ENCODE peak calls at places on chromosomes 5 and 9, in seven cellular contexts. One of them, this sample, is unnamed. For H3K4me1, the result is how much of the 10 kb centered on the place peaks cover.

GRCh38 chr5:93579561-93580386 is 1.2 kb downstream of the NR2F1-AS1 start:
- DNase-seq in mesenchymal stem cell: peak
- DNase-seq in K562: no peak
- DNase-seq in heart right ventricle: peak
- DNase-seq in CD8-positive, alpha-beta memory T cell: no peak
- DNase-seq in lower lobe of right lung: peak
- DNase-seq in tibial nerve: no peak
- DNase-seq in this sample: no peak

GRCh38 chr9:85514256-85514655 is 227.5 kb downstream of the AGTPBP1 start:
- DNase-seq in lower lobe of right lung: no peak
- DNase-seq in heart right ventricle: no peak
- DNase-seq in mesenchymal stem cell: no peak
- DNase-seq in tibial nerve: no peak
- DNase-seq in K562: no peak
- DNase-seq in CD8-positive, alpha-beta memory T cell: no peak
- DNase-seq in this sample: no peak

GRCh38 chr5:172479784-172480115 is 25.4 kb upstream of the SH3PXD2B start:
- DNase-seq in heart right ventricle: no peak
- DNase-seq in K562: no peak
- DNase-seq in tibial nerve: no peak
- DNase-seq in mesenchymal stem cell: no peak
- DNase-seq in CD8-positive, alpha-beta memory T cell: no peak
- DNase-seq in lower lobe of right lung: no peak
- DNase-seq in this sample: no peak

GRCh38 chr5:180130876-180131740 is 59.5 kb upstream of the RNF130 start:
- DNase-seq in lower lobe of right lung: no peak
- DNase-seq in heart right ventricle: no peak
- DNase-seq in mesenchymal stem cell: no peak
- DNase-seq in tibial nerve: no peak
- DNase-seq in CD8-positive, alpha-beta memory T cell: no peak
- DNase-seq in K562: no peak
- DNase-seq in this sample: no peak

GRCh38 chr5:10452768-10453331 is 11.2 kb downstream of the ROPN1L start:
- DNase-seq in lower lobe of right lung: no peak
- DNase-seq in tibial nerve: no peak
- DNase-seq in CD8-positive, alpha-beta memory T cell: no peak
- DNase-seq in mesenchymal stem cell: peak
- DNase-seq in heart right ventricle: no peak
- DNase-seq in K562: peak
- DNase-seq in this sample: no peak

GRCh38 chr5:143434261-143435206 is 31.0 kb upstream of the NR3C1 start:
- DNase-seq in tibial nerve: no peak
- DNase-seq in mesenchymal stem cell: no peak
- DNase-seq in heart right ventricle: no peak
- DNase-seq in lower lobe of right lung: no peak
- DNase-seq in K562: no peak
- DNase-seq in CD8-positive, alpha-beta memory T cell: peak
- DNase-seq in this sample: no peak

GRCh38 chr9:136460772-136461325 is 21.2 kb upstream of the INPP5E start:
- DNase-seq in K562: no peak
- DNase-seq in mesenchymal stem cell: no peak
- DNase-seq in heart right ventricle: no peak
- DNase-seq in lower lobe of right lung: no peak
- DNase-seq in CD8-positive, alpha-beta memory T cell: no peak
- DNase-seq in tibial nerve: no peak
- DNase-seq in this sample: no peak

GRCh38 chr9:1008256-1008655 is 31.8 kb downstream of the DMRT3 start:
- DNase-seq in heart right ventricle: no peak
- DNase-seq in lower lobe of right lung: no peak
- DNase-seq in CD8-positive, alpha-beta memory T cell: no peak
- DNase-seq in tibial nerve: no peak
- DNase-seq in mesenchymal stem cell: peak
- DNase-seq in K562: no peak
- DNase-seq in this sample: no peak

GRCh38 chr5:54709096-54709495 is 191.5 kb downstream of the SNX18 start:
- DNase-seq in tibial nerve: no peak
- DNase-seq in K562: no peak
- DNase-seq in mesenchymal stem cell: no peak
- DNase-seq in heart right ventricle: no peak
- DNase-seq in lower lobe of right lung: no peak
- DNase-seq in CD8-positive, alpha-beta memory T cell: no peak
- DNase-seq in this sample: no peak

GRCh38 chr5:168329302-168329701 is 37.9 kb downstream of the WWC1 start:
- DNase-seq in heart right ventricle: no peak
- DNase-seq in tibial nerve: no peak
- DNase-seq in mesenchymal stem cell: no peak
- DNase-seq in CD8-positive, alpha-beta memory T cell: no peak
- DNase-seq in lower lobe of right lung: no peak
- DNase-seq in K562: no peak
- DNase-seq in this sample: no peak

GRCh38 chr9:89528540-89528939 is 30.6 kb upstream of the SEMA4D start:
- DNase-seq in lower lobe of right lung: no peak
- DNase-seq in K562: no peak
- DNase-seq in heart right ventricle: no peak
- DNase-seq in mesenchymal stem cell: peak
- DNase-seq in tibial nerve: no peak
- DNase-seq in CD8-positive, alpha-beta memory T cell: no peak
- DNase-seq in this sample: no peak

GRCh38 chr9:7273575-7273974 is 515.8 kb downstream of the KDM4C start:
- DNase-seq in mesenchymal stem cell: peak
- DNase-seq in lower lobe of right lung: no peak
- DNase-seq in K562: peak
- DNase-seq in tibial nerve: no peak
- DNase-seq in heart right ventricle: no peak
- DNase-seq in CD8-positive, alpha-beta memory T cell: no peak
- DNase-seq in this sample: no peak

GRCh38 chr5:148833122-148833521 is 6.7 kb downstream of the ADRB2 start:
- DNase-seq in heart right ventricle: no peak
- DNase-seq in mesenchymal stem cell: no peak
- DNase-seq in CD8-positive, alpha-beta memory T cell: no peak
- DNase-seq in K562: no peak
- DNase-seq in tibial nerve: no peak
- DNase-seq in lower lobe of right lung: no peak
- DNase-seq in this sample: no peak

GRCh38 chr5:98929982-98930355 is 1.2 kb upstream of the CHD1 start:
- DNase-seq in lower lobe of right lung: no peak
- DNase-seq in CD8-positive, alpha-beta memory T cell: no peak
- DNase-seq in tibial nerve: peak
- DNase-seq in K562: no peak
- DNase-seq in heart right ventricle: no peak
- DNase-seq in mesenchymal stem cell: no peak
- DNase-seq in this sample: no peak

GRCh38 chr5:134070648-134070978 is 43.9 kb upstream of the TCF7 start:
- DNase-seq in mesenchymal stem cell: peak
- DNase-seq in tibial nerve: no peak
- DNase-seq in lower lobe of right lung: no peak
- DNase-seq in heart right ventricle: no peak
- DNase-seq in K562: no peak
- DNase-seq in CD8-positive, alpha-beta memory T cell: no peak
- DNase-seq in this sample: no peak

GRCh38 chr9:88084816-88085215 is 53.5 kb downstream of the SPATA31C2 start:
- DNase-seq in CD8-positive, alpha-beta memory T cell: no peak
- DNase-seq in lower lobe of right lung: no peak
- DNase-seq in mesenchymal stem cell: peak
- DNase-seq in tibial nerve: no peak
- DNase-seq in K562: no peak
- DNase-seq in heart right ventricle: no peak
- DNase-seq in this sample: no peak

GRCh38 chr5:96816430-96816939 is 8.7 kb upstream of the ERAP1 start:
- DNase-seq in CD8-positive, alpha-beta memory T cell: peak
- DNase-seq in heart right ventricle: no peak
- DNase-seq in K562: no peak
- DNase-seq in tibial nerve: no peak
- DNase-seq in mesenchymal stem cell: no peak
- DNase-seq in lower lobe of right lung: no peak
- DNase-seq in this sample: no peak

GRCh38 chr5:126373621-126374416 is 49.4 kb upstream of the GRAMD2B start:
- DNase-seq in CD8-positive, alpha-beta memory T cell: no peak
- DNase-seq in heart right ventricle: no peak
- DNase-seq in lower lobe of right lung: no peak
- DNase-seq in tibial nerve: no peak
- DNase-seq in K562: no peak
- DNase-seq in mesenchymal stem cell: peak
- DNase-seq in this sample: no peak

GRCh38 chr9:115746496-115746895 is 407.1 kb upstream of the PAPPA start:
- DNase-seq in K562: no peak
- DNase-seq in lower lobe of right lung: no peak
- DNase-seq in heart right ventricle: no peak
- DNase-seq in CD8-positive, alpha-beta memory T cell: no peak
- DNase-seq in tibial nerve: no peak
- DNase-seq in mesenchymal stem cell: peak
- DNase-seq in this sample: no peak

GRCh38 chr9:4750021-4750673 is 9.1 kb upstream of the AK3 start:
- DNase-seq in lower lobe of right lung: no peak
- DNase-seq in mesenchymal stem cell: peak
- DNase-seq in heart right ventricle: no peak
- DNase-seq in K562: peak
- DNase-seq in tibial nerve: peak
- DNase-seq in CD8-positive, alpha-beta memory T cell: no peak
- DNase-seq in this sample: peak

GRCh38 chr5:173720341-173721258 is 104.2 kb upstream of the BOD1 start:
- DNase-seq in lower lobe of right lung: no peak
- DNase-seq in mesenchymal stem cell: no peak
- DNase-seq in tibial nerve: no peak
- DNase-seq in K562: no peak
- DNase-seq in heart right ventricle: no peak
- DNase-seq in CD8-positive, alpha-beta memory T cell: no peak
- DNase-seq in this sample: no peak

GRCh38 chr9:108056805-108057386 is 567.3 kb upstream of the KLF4 start:
- DNase-seq in mesenchymal stem cell: peak
- DNase-seq in tibial nerve: no peak
- DNase-seq in lower lobe of right lung: no peak
- DNase-seq in heart right ventricle: no peak
- DNase-seq in CD8-positive, alpha-beta memory T cell: no peak
- DNase-seq in K562: no peak
- DNase-seq in this sample: peak

DNA sequence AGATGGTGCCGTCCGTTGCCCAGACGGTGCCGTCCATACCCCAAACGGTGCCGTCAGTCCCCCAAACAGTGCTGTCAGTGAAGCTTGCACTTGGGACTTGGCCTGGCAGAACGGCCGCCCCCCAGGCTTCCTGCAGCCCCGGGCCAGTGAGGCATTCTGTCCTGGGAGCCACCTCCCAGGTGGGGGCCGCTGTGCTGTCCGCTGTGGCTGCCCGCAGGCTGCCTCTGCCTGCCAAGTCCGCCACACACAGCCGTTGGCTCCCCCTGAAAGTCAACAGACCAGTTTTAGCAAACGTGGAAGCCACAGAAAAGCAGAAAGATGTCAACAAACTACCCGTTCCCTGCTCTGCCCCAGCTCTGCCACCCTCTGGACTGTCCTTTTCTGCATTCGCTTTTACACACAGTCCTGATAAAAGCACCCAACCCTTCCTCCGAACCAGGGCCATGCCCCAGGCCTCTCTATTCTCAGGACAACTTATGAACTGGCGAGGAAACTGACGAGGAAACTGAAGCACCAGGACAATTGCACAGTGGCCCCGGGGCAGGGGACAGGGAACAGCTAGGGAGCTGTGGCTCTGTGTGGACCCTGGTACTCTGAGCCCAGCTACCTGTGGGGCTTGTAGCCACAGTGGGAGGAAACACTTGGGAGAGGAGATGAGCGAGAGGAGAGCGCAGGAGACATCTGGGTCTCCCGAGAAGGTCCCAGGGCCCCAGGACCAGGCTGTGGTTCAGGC is 39.6 kb upstream of the RXRA start:
- DNase-seq in CD8-positive, alpha-beta memory T cell: no peak
- DNase-seq in K562: no peak
- DNase-seq in heart right ventricle: peak
- DNase-seq in tibial nerve: no peak
- DNase-seq in mesenchymal stem cell: no peak
- DNase-seq in lower lobe of right lung: no peak
- DNase-seq in this sample: no peak
- H3K27ac ChIP-seq in CD8-positive, alpha-beta memory T cell: no peak
- H3K27ac ChIP-seq in K562: no peak
- H3K27ac ChIP-seq in heart right ventricle: no peak
- H3K27ac ChIP-seq in tibial nerve: no peak
- H3K27ac ChIP-seq in mesenchymal stem cell: no peak
- H3K27ac ChIP-seq in lower lobe of right lung: no peak
- H3K27ac ChIP-seq in this sample: no peak

GRCh38 chr9:65400886-65401285 is 115.9 kb upstream of the FOXD4L5 start:
- DNase-seq in lower lobe of right lung: no peak
- DNase-seq in tibial nerve: no peak
- DNase-seq in K562: no peak
- DNase-seq in CD8-positive, alpha-beta memory T cell: no peak
- DNase-seq in mesenchymal stem cell: no peak
- DNase-seq in heart right ventricle: no peak
- DNase-seq in this sample: no peak
- H3K4me1 ChIP-seq in lower lobe of right lung: under half
- H3K4me1 ChIP-seq in tibial nerve: under half
- H3K4me1 ChIP-seq in K562: under half
- H3K4me1 ChIP-seq in CD8-positive, alpha-beta memory T cell: under half
- H3K4me1 ChIP-seq in mesenchymal stem cell: under half
- H3K4me1 ChIP-seq in heart right ventricle: under half
- H3K4me1 ChIP-seq in this sample: under half

DNA sequence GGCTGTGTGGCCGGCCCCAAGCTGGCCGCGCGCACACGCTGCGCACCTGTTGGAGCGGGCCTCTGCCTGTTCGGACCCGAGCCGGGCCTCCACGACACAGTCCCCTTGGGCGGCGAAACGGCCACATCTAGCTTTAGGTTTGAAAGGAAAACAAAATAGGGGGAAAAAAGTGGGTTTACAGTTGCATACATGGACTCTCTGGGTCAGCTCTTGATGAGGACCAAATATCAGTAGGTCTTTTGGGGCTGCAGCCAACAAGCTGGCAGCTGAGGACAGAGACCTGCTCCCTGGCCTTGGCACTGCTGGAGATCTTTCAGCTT is 20.7 kb downstream of the IGIP start:
- DNase-seq in mesenchymal stem cell: no peak
- DNase-seq in heart right ventricle: no peak
- DNase-seq in lower lobe of right lung: no peak
- DNase-seq in tibial nerve: no peak
- DNase-seq in K562: no peak
- DNase-seq in CD8-positive, alpha-beta memory T cell: no peak
- DNase-seq in this sample: no peak
- H3K4me3 ChIP-seq in mesenchymal stem cell: no peak
- H3K4me3 ChIP-seq in heart right ventricle: peak
- H3K4me3 ChIP-seq in lower lobe of right lung: peak
- H3K4me3 ChIP-seq in tibial nerve: peak
- H3K4me3 ChIP-seq in K562: no peak
- H3K4me3 ChIP-seq in CD8-positive, alpha-beta memory T cell: no peak
- H3K4me3 ChIP-seq in this sample: no peak

DNA sequence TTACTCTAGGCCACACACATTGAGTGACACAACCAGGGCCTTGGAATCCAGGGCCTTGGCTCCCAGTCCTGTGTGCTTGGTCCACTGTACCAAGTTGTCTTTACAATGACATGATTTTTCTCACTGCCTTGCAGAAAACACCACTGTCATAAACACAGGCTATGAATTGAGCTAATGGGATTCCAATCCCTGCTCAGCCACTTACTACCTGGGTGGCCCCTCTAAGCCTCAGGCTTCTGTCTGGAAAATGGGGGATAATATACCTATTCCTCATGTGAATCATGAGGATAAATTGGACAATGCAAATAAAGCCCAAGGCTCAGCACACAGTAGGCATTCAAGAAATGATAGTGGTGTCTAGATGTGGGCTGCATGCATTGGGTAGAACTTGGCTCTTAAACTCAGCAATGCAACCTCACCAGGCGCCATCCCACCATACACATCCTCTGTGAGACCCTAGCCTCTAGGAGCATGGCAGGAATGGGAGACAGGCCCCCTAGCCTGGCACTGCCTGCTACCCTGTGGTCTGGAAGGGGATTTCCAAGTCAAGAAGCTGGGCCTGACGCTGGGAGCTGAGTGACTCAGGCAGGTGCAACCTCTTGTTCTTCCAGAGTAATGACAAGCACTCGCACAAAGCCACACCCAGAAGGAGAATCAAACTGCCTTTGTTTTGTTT is 2.3 kb upstream of the TNIP1 start:
- DNase-seq in tibial nerve: no peak
- DNase-seq in K562: no peak
- DNase-seq in CD8-positive, alpha-beta memory T cell: peak
- DNase-seq in mesenchymal stem cell: peak
- DNase-seq in lower lobe of right lung: peak
- DNase-seq in heart right ventricle: no peak
- DNase-seq in this sample: peak
- H3K27ac ChIP-seq in tibial nerve: no peak
- H3K27ac ChIP-seq in K562: no peak
- H3K27ac ChIP-seq in CD8-positive, alpha-beta memory T cell: no peak
- H3K27ac ChIP-seq in mesenchymal stem cell: no peak
- H3K27ac ChIP-seq in lower lobe of right lung: peak
- H3K27ac ChIP-seq in heart right ventricle: no peak
- H3K27ac ChIP-seq in this sample: peak

This sample was measured in SJSA1.